ENCODE peak calls at places on chromosomes 1 and 21, in eight cellular contexts. I is HFF-Myc, H is fibroblast of lung, L is heart right ventricle, N is upper lobe of left lung, R is psoas muscle, Q is bronchial epithelial cell, T is cardiac fibroblast. B is an unnamed sample.

GRCh38 chr1:151444791-151445177 is 14.5 kb downstream of the POGZ start:
- DNase-seq in H (no peak), L (no peak), R (no peak), N (no peak), T (no peak), Q (no peak), I (no peak), B (no peak)

GRCh38 chr1:234997201-234998173 is 131.2 kb downstream of the TOMM20 start:
- DNase-seq in Q (peak), N (peak), T (peak), H (peak), R (peak), L (peak), I (peak), B (peak)

GRCh38 chr1:6918908-6919511 is 133.8 kb downstream of the CAMTA1 start:
- DNase-seq in Q (peak), T (no peak), L (no peak), N (no peak), I (no peak), H (no peak), R (no peak), B (no peak)

GRCh38 chr1:1236945-1237873 is 5.2 kb downstream of the B3GALT6 start:
- DNase-seq in I (no peak), R (no peak), Q (no peak), T (no peak), L (no peak), H (no peak), N (peak), B (no peak)

GRCh38 chr1:201681375-201681774 is 142.4 kb downstream of the NAV1 start:
- DNase-seq in T (peak), I (no peak), Q (no peak), R (peak), L (no peak), H (no peak), N (no peak), B (no peak)

GRCh38 chr1:1435094-1435903 is at the start of gene VWA1:
- DNase-seq in N (peak), I (no peak), L (peak), Q (no peak), H (peak), R (peak), T (peak), B (peak)

GRCh38 chr1:181117648-181118449 is 29.3 kb downstream of the IER5 start:
- DNase-seq in Q (peak), L (no peak), R (no peak), T (peak), I (no peak), H (no peak), N (no peak), B (peak)

GRCh38 chr1:236148471-236148847 is 6.1 kb downstream of the GPR137B start:
- DNase-seq in I (no peak), H (peak), T (no peak), Q (no peak), R (no peak), N (no peak), L (no peak), B (no peak)

GRCh38 chr1:119782541-119783338 is 14.0 kb upstream of the HMGCS2 start:
- DNase-seq in R (no peak), L (no peak), N (no peak), H (no peak), T (no peak), I (no peak), Q (peak), B (no peak)

GRCh38 chr1:20153000-20153418 is 13.9 kb downstream of the PLA2G2F start:
- DNase-seq in T (no peak), Q (no peak), L (peak), N (no peak), I (no peak), R (peak), H (peak), B (no peak)

GRCh38 chr1:99681583-99681982 is 35.7 kb downstream of the PALMD start:
- DNase-seq in N (no peak), I (no peak), T (peak), H (no peak), R (no peak), L (peak), Q (no peak), B (no peak)

GRCh38 chr21:21464691-21465090 is 466.5 kb downstream of the NCAM2 start:
- DNase-seq in N (no peak), T (no peak), I (no peak), Q (no peak), H (no peak), R (no peak), L (no peak), B (no peak)

GRCh38 chr21:21165063-21165645 is 166.9 kb downstream of the NCAM2 start:
- DNase-seq in I (peak), R (no peak), N (no peak), H (peak), L (peak), Q (no peak), T (peak), B (peak)

GRCh38 chr21:22120616-22121266 is 1122.5 kb downstream of the NCAM2 start:
- DNase-seq in I (no peak), N (peak), T (peak), Q (no peak), L (no peak), R (no peak), H (no peak), B (no peak)

GRCh38 chr1:1425753-1426495 is 4.8 kb upstream of the ANKRD65 start:
- DNase-seq in R (no peak), T (no peak), L (no peak), H (no peak), I (no peak), N (peak), Q (no peak), B (no peak)

GRCh38 chr21:44462834-44463200 is 7.5 kb downstream of the LRRC3 start:
- DNase-seq in Q (no peak), R (no peak), H (no peak), I (no peak), T (no peak), L (no peak), N (no peak), B (no peak)

GRCh38 chr1:8687053-8687452 is 130.4 kb downstream of the RERE start:
- DNase-seq in L (no peak), I (no peak), Q (no peak), R (no peak), N (no peak), T (peak), H (no peak), B (peak)

GRCh38 chr1:167631987-167632680 is 2.1 kb downstream of the RCSD1 start:
- DNase-seq in Q (no peak), H (no peak), L (no peak), I (no peak), R (no peak), T (no peak), N (no peak), B (no peak)

GRCh38 chr1:54124472-54124871 is 28.3 kb downstream of the CDCP2 start:
- DNase-seq in I (no peak), H (no peak), N (no peak), L (no peak), T (no peak), Q (peak), R (no peak), B (no peak)

GRCh38 chr1:23210351-23210785 is 6.9 kb downstream of the HTR1D start:
- DNase-seq in L (no peak), N (no peak), R (no peak), T (peak), I (no peak), Q (peak), H (no peak), B (no peak)

GRCh38 chr1:55034476-55035133 is 4.7 kb upstream of the PCSK9 start:
- DNase-seq in H (no peak), R (no peak), I (peak), L (no peak), N (no peak), Q (no peak), T (no peak), B (no peak)

GRCh38 chr1:86975993-86976392 is 61.6 kb downstream of the HS2ST1 start:
- DNase-seq in I (no peak), R (no peak), H (no peak), L (no peak), T (no peak), N (no peak), Q (no peak), B (no peak)

GRCh38 chr1:220432408-220432807 is 95.5 kb upstream of the MARK1 start:
- DNase-seq in Q (peak), R (no peak), T (no peak), N (no peak), I (no peak), H (no peak), L (no peak), B (no peak)

GRCh38 chr21:38883142-38883541 is 77.4 kb downstream of the ETS2 start:
- DNase-seq in L (no peak), I (no peak), T (no peak), Q (no peak), R (no peak), N (no peak), H (no peak), B (no peak)

GRCh38 chr1:210754931-210755670 is 378.8 kb downstream of the KCNH1 start:
- DNase-seq in H (peak), L (no peak), N (no peak), R (no peak), I (no peak), Q (peak), T (no peak), B (no peak)

GRCh38 chr1:187383366-187383765 is 554.6 kb downstream of the PLA2G4A start:
- DNase-seq in N (no peak), H (no peak), T (no peak), L (no peak), R (no peak), I (no peak), Q (no peak), B (no peak)

GRCh38 chr1:1626207-1627141 is 5.5 kb upstream of the MMP23B start:
- DNase-seq in Q (no peak), T (no peak), L (no peak), I (no peak), N (peak), H (no peak), R (peak), B (no peak)

GRCh38 chr21:34004013-34004938 is 69.1 kb upstream of the MRPS6 start:
- DNase-seq in R (no peak), L (no peak), H (peak), N (no peak), Q (no peak), T (peak), I (no peak), B (peak)

GRCh38 chr1:110152133-110152785 is 2.0 kb downstream of the SLC6A17 start:
- DNase-seq in N (no peak), L (no peak), I (peak), H (peak), T (peak), R (no peak), Q (peak), B (no peak)

DNA sequence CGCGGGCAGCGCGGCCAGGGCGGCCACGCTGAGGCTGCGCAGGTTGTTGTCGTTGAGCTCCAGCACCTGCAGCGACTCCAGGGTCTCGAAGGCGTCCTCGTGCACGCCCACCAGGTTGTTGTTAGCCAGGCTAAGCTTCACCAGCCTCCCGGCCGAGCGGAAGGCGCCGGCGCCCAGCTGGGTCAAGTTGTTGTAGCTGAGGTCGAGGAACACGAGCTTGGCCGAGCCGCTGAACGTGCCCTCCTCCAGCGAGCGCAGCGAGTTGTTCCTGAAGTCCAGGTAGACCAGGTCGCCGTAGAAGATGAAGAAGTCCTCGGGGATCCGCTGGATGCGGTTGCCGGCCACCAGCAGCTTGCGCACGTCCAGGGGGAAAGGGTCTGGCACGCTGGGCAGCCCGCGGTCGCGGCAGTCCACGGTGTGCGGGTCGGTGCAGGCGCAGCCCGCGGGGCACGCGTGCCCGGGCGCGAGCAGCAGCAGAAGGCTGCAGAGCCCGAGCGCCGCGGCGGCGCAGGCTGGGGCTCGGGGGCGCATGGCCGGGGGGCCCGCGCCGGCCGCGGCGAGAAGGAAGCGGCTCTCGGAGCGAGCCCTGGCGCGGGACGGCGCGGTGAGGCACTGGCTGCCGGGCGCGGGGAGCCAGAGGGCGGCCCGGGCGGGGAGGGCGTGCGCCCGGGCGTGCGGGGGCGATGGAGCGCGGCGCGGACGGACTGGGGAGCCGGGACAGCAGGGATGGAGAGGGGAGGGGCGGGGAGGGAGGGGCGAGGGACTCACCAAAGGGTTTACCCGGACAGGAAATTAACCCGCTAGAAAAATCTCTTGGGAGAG is 529 bp downstream of the LRRC38 start:
- DNase-seq in Q (no peak), T (peak), N (peak), R (no peak), H (no peak), L (no peak), I (no peak), B (no peak)
- H3K4me3 ChIP-seq in Q (no peak), T (no peak), N (no peak), R (peak), H (no peak), L (peak), I (no peak), B (no peak)

DNA sequence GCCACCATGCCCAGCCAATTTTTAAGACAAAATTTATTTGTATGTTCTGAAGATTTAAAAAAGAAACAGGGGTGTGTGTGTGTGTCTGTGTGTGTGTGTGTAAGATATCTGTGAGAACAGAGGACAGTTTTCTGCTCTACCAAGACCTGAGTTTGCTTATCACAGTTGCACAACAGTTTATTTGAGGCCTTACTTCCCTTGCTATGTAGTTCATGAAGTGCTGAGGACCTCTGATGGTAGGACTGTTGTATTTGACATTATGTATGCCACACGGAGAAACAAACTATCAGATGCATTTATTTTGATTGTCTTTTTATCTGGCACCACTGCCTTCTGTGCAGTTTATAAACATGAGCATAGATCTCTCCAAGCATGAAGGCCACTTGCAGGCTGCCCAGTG is 355.2 kb downstream of the PBX1 start:
- DNase-seq in L (no peak), T (peak), N (no peak), H (peak), R (no peak), Q (peak), I (peak), B (peak)
- TF ChIP-seq CTCF in L (peak), T (no peak), N (peak), H (peak), R (peak), Q (peak), I (peak), B (peak)

DNA sequence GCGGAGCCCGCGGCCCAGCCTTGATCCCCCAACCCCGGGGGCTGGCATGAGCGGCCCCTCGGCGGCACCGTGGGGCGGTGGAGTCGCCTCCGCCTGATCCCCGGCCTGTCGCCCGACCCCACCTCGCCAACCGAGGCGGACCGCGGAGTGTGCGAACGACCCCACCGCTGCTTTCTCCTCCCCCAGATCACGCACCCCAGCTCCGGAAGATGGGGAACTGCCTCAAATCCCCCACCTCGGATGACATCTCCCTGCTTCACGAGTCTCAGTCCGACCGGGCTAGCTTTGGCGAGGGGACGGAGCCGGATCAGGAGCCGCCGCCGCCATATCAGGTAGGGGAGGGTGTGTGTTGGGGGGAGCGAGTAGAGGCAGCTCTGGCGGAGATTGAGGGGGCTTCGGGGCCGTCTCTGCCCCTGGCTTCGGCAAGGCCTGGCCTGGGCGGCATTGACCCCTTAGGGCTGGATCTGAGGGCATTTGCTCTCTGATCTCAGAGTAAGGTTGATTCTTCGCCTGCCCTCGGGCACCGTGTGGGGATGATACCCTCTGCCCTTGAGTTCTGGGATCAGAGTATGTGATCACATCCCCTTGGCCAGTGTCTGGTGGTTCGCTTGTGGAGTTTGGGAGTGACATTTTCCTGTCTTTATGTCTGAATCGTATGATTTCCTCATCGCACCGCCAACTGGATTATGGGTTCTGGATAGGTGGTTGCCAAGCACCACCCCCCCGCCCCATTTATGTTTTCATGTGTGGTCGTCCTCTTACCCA is 657 bp downstream of the RNF11 start:
- DNase-seq in Q (peak), N (no peak), I (no peak), H (peak), R (peak), L (peak), T (peak), B (peak)
- H3K4me3 ChIP-seq in Q (peak), N (peak), I (peak), H (peak), R (peak), L (peak), T (peak), B (peak)

GRCh38 chr1:46102769-46103476 is 29.5 kb downstream of the PIK3R3 start:
- DNase-seq in R (no peak), N (no peak), H (peak), I (no peak), T (peak), L (no peak), Q (peak), B (no peak)
- TF ChIP-seq CTCF in R (no peak), N (no peak), H (no peak), I (no peak), T (no peak), L (no peak), Q (no peak), B (no peak)